ENCODE peak calls at places on chromosome 16, in ten cellular contexts. One of them, this sample, is unnamed. For H3K4me1, the result is how much of the 10 kb centered on the place peaks cover.

GRCh38 chr16:55391760-55392375 is 67.9 kb downstream of the IRX6 start:
- DNase-seq in colonic mucosa: no peak
- DNase-seq in psoas muscle: no peak
- DNase-seq in cardiac muscle cell: no peak
- DNase-seq in prostate gland: no peak
- DNase-seq in left lung: no peak
- DNase-seq in thoracic aorta: no peak
- DNase-seq in osteoblast: no peak
- DNase-seq in left ventricle myocardium inferior: no peak
- DNase-seq in mucosa of descending colon: no peak
- DNase-seq in this sample: no peak

GRCh38 chr16:4365014-4365406 is 6.6 kb upstream of the VASN start:
- DNase-seq in colonic mucosa: no peak
- DNase-seq in psoas muscle: no peak
- DNase-seq in cardiac muscle cell: no peak
- DNase-seq in prostate gland: no peak
- DNase-seq in left lung: no peak
- DNase-seq in thoracic aorta: no peak
- DNase-seq in osteoblast: no peak
- DNase-seq in left ventricle myocardium inferior: no peak
- DNase-seq in mucosa of descending colon: no peak
- DNase-seq in this sample: no peak

GRCh38 chr16:66927012-66927436 is 1.7 kb upstream of the RRAD start:
- DNase-seq in colonic mucosa: no peak
- DNase-seq in psoas muscle: no peak
- DNase-seq in cardiac muscle cell: peak
- DNase-seq in prostate gland: no peak
- DNase-seq in left lung: peak
- DNase-seq in thoracic aorta: no peak
- DNase-seq in osteoblast: peak
- DNase-seq in left ventricle myocardium inferior: peak
- DNase-seq in mucosa of descending colon: no peak
- DNase-seq in this sample: peak

GRCh38 chr16:55552621-55553020 is 13.9 kb upstream of the CAPNS2 start:
- DNase-seq in colonic mucosa: no peak
- DNase-seq in psoas muscle: no peak
- DNase-seq in cardiac muscle cell: peak
- DNase-seq in prostate gland: no peak
- DNase-seq in left lung: no peak
- DNase-seq in thoracic aorta: no peak
- DNase-seq in osteoblast: peak
- DNase-seq in left ventricle myocardium inferior: no peak
- DNase-seq in mucosa of descending colon: no peak
- DNase-seq in this sample: no peak

GRCh38 chr16:55515110-55515509 is 6.2 kb downstream of the LPCAT2 start:
- DNase-seq in colonic mucosa: no peak
- DNase-seq in psoas muscle: no peak
- DNase-seq in cardiac muscle cell: no peak
- DNase-seq in prostate gland: no peak
- DNase-seq in left lung: no peak
- DNase-seq in thoracic aorta: no peak
- DNase-seq in osteoblast: no peak
- DNase-seq in left ventricle myocardium inferior: no peak
- DNase-seq in mucosa of descending colon: no peak
- DNase-seq in this sample: no peak

GRCh38 chr16:15564619-15565339 is 78.2 kb downstream of the MARF1 start:
- DNase-seq in colonic mucosa: no peak
- DNase-seq in psoas muscle: no peak
- DNase-seq in cardiac muscle cell: no peak
- DNase-seq in prostate gland: no peak
- DNase-seq in left lung: no peak
- DNase-seq in thoracic aorta: no peak
- DNase-seq in osteoblast: no peak
- DNase-seq in left ventricle myocardium inferior: no peak
- DNase-seq in mucosa of descending colon: no peak
- DNase-seq in this sample: no peak

GRCh38 chr16:69190598-69190997 is 3.6 kb downstream of the SNTB2 start:
- DNase-seq in colonic mucosa: no peak
- DNase-seq in psoas muscle: no peak
- DNase-seq in cardiac muscle cell: no peak
- DNase-seq in prostate gland: no peak
- DNase-seq in left lung: no peak
- DNase-seq in thoracic aorta: no peak
- DNase-seq in osteoblast: no peak
- DNase-seq in left ventricle myocardium inferior: no peak
- DNase-seq in mucosa of descending colon: no peak
- DNase-seq in this sample: no peak

GRCh38 chr16:17396762-17397498 is 73.8 kb downstream of the XYLT1 start:
- DNase-seq in colonic mucosa: peak
- DNase-seq in psoas muscle: no peak
- DNase-seq in cardiac muscle cell: peak
- DNase-seq in prostate gland: peak
- DNase-seq in left lung: no peak
- DNase-seq in thoracic aorta: no peak
- DNase-seq in osteoblast: peak
- DNase-seq in left ventricle myocardium inferior: no peak
- DNase-seq in mucosa of descending colon: peak
- DNase-seq in this sample: no peak

GRCh38 chr16:47694543-47694942 is 233.4 kb downstream of the PHKB start:
- DNase-seq in colonic mucosa: no peak
- DNase-seq in psoas muscle: no peak
- DNase-seq in cardiac muscle cell: no peak
- DNase-seq in prostate gland: no peak
- DNase-seq in left lung: no peak
- DNase-seq in thoracic aorta: no peak
- DNase-seq in osteoblast: no peak
- DNase-seq in left ventricle myocardium inferior: no peak
- DNase-seq in mucosa of descending colon: no peak
- DNase-seq in this sample: no peak

GRCh38 chr16:88810166-88810867 is 1.4 kb downstream of the APRT start:
- DNase-seq in colonic mucosa: no peak
- DNase-seq in psoas muscle: peak
- DNase-seq in cardiac muscle cell: no peak
- DNase-seq in prostate gland: no peak
- DNase-seq in left lung: no peak
- DNase-seq in thoracic aorta: no peak
- DNase-seq in osteoblast: peak
- DNase-seq in left ventricle myocardium inferior: no peak
- DNase-seq in mucosa of descending colon: peak
- DNase-seq in this sample: peak

GRCh38 chr16:65657051-65657450 is 535.2 kb upstream of the CDH11 start:
- DNase-seq in colonic mucosa: no peak
- DNase-seq in psoas muscle: no peak
- DNase-seq in cardiac muscle cell: peak
- DNase-seq in prostate gland: no peak
- DNase-seq in left lung: no peak
- DNase-seq in thoracic aorta: no peak
- DNase-seq in osteoblast: no peak
- DNase-seq in left ventricle myocardium inferior: no peak
- DNase-seq in mucosa of descending colon: no peak
- DNase-seq in this sample: no peak

GRCh38 chr16:10465821-10466220 is 80.0 kb downstream of the ATF7IP2 start:
- DNase-seq in colonic mucosa: no peak
- DNase-seq in psoas muscle: no peak
- DNase-seq in cardiac muscle cell: no peak
- DNase-seq in prostate gland: no peak
- DNase-seq in left lung: no peak
- DNase-seq in thoracic aorta: no peak
- DNase-seq in osteoblast: no peak
- DNase-seq in left ventricle myocardium inferior: no peak
- DNase-seq in mucosa of descending colon: no peak
- DNase-seq in this sample: no peak

GRCh38 chr16:10539256-10539655 is 41.1 kb downstream of the EMP2 start:
- DNase-seq in colonic mucosa: no peak
- DNase-seq in psoas muscle: no peak
- DNase-seq in cardiac muscle cell: no peak
- DNase-seq in prostate gland: no peak
- DNase-seq in left lung: no peak
- DNase-seq in thoracic aorta: no peak
- DNase-seq in osteoblast: no peak
- DNase-seq in left ventricle myocardium inferior: no peak
- DNase-seq in mucosa of descending colon: no peak
- DNase-seq in this sample: no peak

GRCh38 chr16:88699180-88699579 is 7.0 kb downstream of the RNF166 start:
- DNase-seq in colonic mucosa: no peak
- DNase-seq in psoas muscle: no peak
- DNase-seq in cardiac muscle cell: no peak
- DNase-seq in prostate gland: no peak
- DNase-seq in left lung: no peak
- DNase-seq in thoracic aorta: no peak
- DNase-seq in osteoblast: no peak
- DNase-seq in left ventricle myocardium inferior: no peak
- DNase-seq in mucosa of descending colon: no peak
- DNase-seq in this sample: no peak

DNA sequence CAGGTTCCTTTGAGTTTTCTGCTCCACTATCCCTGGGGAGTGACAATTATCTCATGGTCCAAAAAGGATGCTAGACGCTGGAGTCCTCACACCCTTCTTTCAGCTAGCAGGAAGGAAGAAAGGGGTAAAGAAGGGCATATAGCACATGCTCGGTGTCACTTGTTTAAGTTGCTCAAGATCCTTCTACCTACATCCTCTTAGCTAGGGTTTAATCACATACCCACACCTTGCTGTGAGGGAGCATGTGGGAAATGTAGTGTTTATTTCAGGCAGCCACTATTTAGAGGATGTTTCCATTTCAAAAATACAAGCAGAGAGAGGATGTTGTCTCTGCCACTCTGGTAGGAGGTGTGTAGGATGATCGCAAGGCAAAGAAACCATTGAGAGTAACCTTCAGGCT is 4.5 kb downstream of the PRKCB start:
- DNase-seq in colonic mucosa: no peak
- DNase-seq in psoas muscle: no peak
- DNase-seq in cardiac muscle cell: no peak
- DNase-seq in prostate gland: no peak
- DNase-seq in left lung: no peak
- DNase-seq in thoracic aorta: no peak
- DNase-seq in osteoblast: no peak
- DNase-seq in left ventricle myocardium inferior: no peak
- DNase-seq in mucosa of descending colon: no peak
- DNase-seq in this sample: no peak
- H3K4me1 ChIP-seq in colonic mucosa: under half
- H3K4me1 ChIP-seq in psoas muscle: under half
- H3K4me1 ChIP-seq in cardiac muscle cell: under half
- H3K4me1 ChIP-seq in prostate gland: under half
- H3K4me1 ChIP-seq in left lung: under half
- H3K4me1 ChIP-seq in thoracic aorta: under half
- H3K4me1 ChIP-seq in osteoblast: under half
- H3K4me1 ChIP-seq in left ventricle myocardium inferior: under half
- H3K4me1 ChIP-seq in mucosa of descending colon: under half
- H3K4me1 ChIP-seq in this sample: under half

DNA sequence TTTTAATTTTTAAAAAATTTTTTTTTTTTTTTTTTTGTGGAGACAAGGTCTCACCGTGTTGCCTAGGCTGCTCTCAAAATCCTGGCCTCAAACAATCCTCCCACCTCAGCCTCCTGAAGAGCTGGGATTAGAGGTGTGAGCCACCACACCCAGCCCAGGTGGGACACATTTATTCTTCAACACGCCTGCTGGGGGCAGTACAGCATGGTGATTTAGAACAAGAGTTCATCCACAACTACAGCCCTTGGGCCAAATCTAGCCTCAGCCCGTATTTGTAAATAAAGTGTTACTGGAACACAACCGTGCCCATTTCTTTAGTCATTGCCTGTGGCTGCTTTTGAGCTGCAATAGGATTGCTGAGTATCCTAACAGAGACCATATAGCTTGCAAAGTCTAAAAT is 92.8 kb downstream of the KATNIP start:
- DNase-seq in colonic mucosa: no peak
- DNase-seq in psoas muscle: no peak
- DNase-seq in cardiac muscle cell: peak
- DNase-seq in prostate gland: no peak
- DNase-seq in left lung: no peak
- DNase-seq in thoracic aorta: no peak
- DNase-seq in osteoblast: no peak
- DNase-seq in left ventricle myocardium inferior: no peak
- DNase-seq in mucosa of descending colon: no peak
- DNase-seq in this sample: no peak
- H3K4me3 ChIP-seq in colonic mucosa: no peak
- H3K4me3 ChIP-seq in psoas muscle: no peak
- H3K4me3 ChIP-seq in cardiac muscle cell: no peak
- H3K4me3 ChIP-seq in prostate gland: no peak
- H3K4me3 ChIP-seq in left lung: no peak
- H3K4me3 ChIP-seq in thoracic aorta: no peak
- H3K4me3 ChIP-seq in osteoblast: no peak
- H3K4me3 ChIP-seq in left ventricle myocardium inferior: no peak
- H3K4me3 ChIP-seq in mucosa of descending colon: no peak
- H3K4me3 ChIP-seq in this sample: no peak

GRCh38 chr16:84044108-84044488 is 1.5 kb upstream of the SLC38A8 start:
- DNase-seq in colonic mucosa: no peak
- DNase-seq in psoas muscle: no peak
- DNase-seq in cardiac muscle cell: peak
- DNase-seq in prostate gland: no peak
- DNase-seq in left lung: no peak
- DNase-seq in thoracic aorta: no peak
- DNase-seq in osteoblast: peak
- DNase-seq in left ventricle myocardium inferior: no peak
- DNase-seq in mucosa of descending colon: no peak
- DNase-seq in this sample: no peak

GRCh38 chr16:84042308-84042878 is at the start of gene SLC38A8:
- DNase-seq in colonic mucosa: no peak
- DNase-seq in psoas muscle: no peak
- DNase-seq in cardiac muscle cell: no peak
- DNase-seq in prostate gland: no peak
- DNase-seq in left lung: no peak
- DNase-seq in thoracic aorta: no peak
- DNase-seq in osteoblast: peak
- DNase-seq in left ventricle myocardium inferior: no peak
- DNase-seq in mucosa of descending colon: peak
- DNase-seq in this sample: peak

GRCh38 chr16:84041881-84042280 is 714 bp downstream of the SLC38A8 start:
- DNase-seq in colonic mucosa: no peak
- DNase-seq in psoas muscle: no peak
- DNase-seq in cardiac muscle cell: no peak
- DNase-seq in prostate gland: no peak
- DNase-seq in left lung: no peak
- DNase-seq in thoracic aorta: no peak
- DNase-seq in osteoblast: peak
- DNase-seq in left ventricle myocardium inferior: no peak
- DNase-seq in mucosa of descending colon: no peak
- DNase-seq in this sample: no peak

GRCh38 chr16:84043486-84044107 is 1.0 kb upstream of the SLC38A8 start:
- DNase-seq in colonic mucosa: no peak
- DNase-seq in psoas muscle: no peak
- DNase-seq in cardiac muscle cell: no peak
- DNase-seq in prostate gland: no peak
- DNase-seq in left lung: no peak
- DNase-seq in thoracic aorta: no peak
- DNase-seq in osteoblast: peak
- DNase-seq in left ventricle myocardium inferior: no peak
- DNase-seq in mucosa of descending colon: no peak
- DNase-seq in this sample: peak

GRCh38 chr16:84042879-84043485 is 387 bp upstream of the SLC38A8 start:
- DNase-seq in colonic mucosa: no peak
- DNase-seq in psoas muscle: no peak
- DNase-seq in cardiac muscle cell: no peak
- DNase-seq in prostate gland: no peak
- DNase-seq in left lung: no peak
- DNase-seq in thoracic aorta: no peak
- DNase-seq in osteoblast: no peak
- DNase-seq in left ventricle myocardium inferior: no peak
- DNase-seq in mucosa of descending colon: peak
- DNase-seq in this sample: no peak
- TF ChIP-seq CTCF in colonic mucosa: no peak
- TF ChIP-seq CTCF in psoas muscle: no peak
- TF ChIP-seq CTCF in cardiac muscle cell: no peak
- TF ChIP-seq CTCF in prostate gland: no peak
- TF ChIP-seq CTCF in left lung: no peak
- TF ChIP-seq CTCF in thoracic aorta: no peak
- TF ChIP-seq CTCF in osteoblast: no peak
- TF ChIP-seq CTCF in left ventricle myocardium inferior: no peak
- TF ChIP-seq CTCF in mucosa of descending colon: no peak
- TF ChIP-seq CTCF in this sample: no peak

GRCh38 chr16:57627184-57627871 is 1.1 kb upstream of the ADGRG1 start:
- DNase-seq in colonic mucosa: no peak
- DNase-seq in psoas muscle: peak
- DNase-seq in cardiac muscle cell: peak
- DNase-seq in prostate gland: no peak
- DNase-seq in left lung: no peak
- DNase-seq in thoracic aorta: no peak
- DNase-seq in osteoblast: peak
- DNase-seq in left ventricle myocardium inferior: no peak
- DNase-seq in mucosa of descending colon: peak
- DNase-seq in this sample: no peak
- H3K4me1 ChIP-seq in colonic mucosa: under half
- H3K4me1 ChIP-seq in psoas muscle: under half
- H3K4me1 ChIP-seq in cardiac muscle cell: under half
- H3K4me1 ChIP-seq in prostate gland: under half
- H3K4me1 ChIP-seq in left lung: under half
- H3K4me1 ChIP-seq in thoracic aorta: under half
- H3K4me1 ChIP-seq in osteoblast: under half
- H3K4me1 ChIP-seq in left ventricle myocardium inferior: half or more
- H3K4me1 ChIP-seq in mucosa of descending colon: under half
- H3K4me1 ChIP-seq in this sample: under half

This sample was measured in upper lobe of right lung.